ENCODE peak calls at places on chromosomes 3 and 15, in ten cellular contexts. P is DMS53; A is AG09309; I is naive thymus-derived CD8-positive, alpha-beta T cell; Y is activated CD4-positive, alpha-beta T cell treated with anti-CD3 and anti-CD28 coated beads, Interleukin-2, amount 50 U/mL, for 1 hour; C is NCI-H2081; D is GM10248; T is T-helper 2 cell; X is HCEC 1CT; V is ovary. J is an unnamed sample.
A peak's percentile ranks its signal among the peaks of the same experiment; 100 is the strongest.

GRCh38 chr15:29031502-29032228 is 145.9 kb downstream of the APBA2 start:
- DNase-seq in P (no peak), A (no peak), I (no peak), Y (no peak), C (no peak), D (no peak), T (no peak), X (no peak), V (no peak), J (no peak)

GRCh38 chr3:54909236-54909635 is 18.6 kb downstream of the LRTM1 start:
- DNase-seq in P (no peak), A (no peak), I (no peak), Y (no peak), C (no peak), D (no peak), T (no peak), X (no peak), V (no peak), J (no peak)

GRCh38 chr3:31240466-31240865 is 292.3 kb upstream of the STT3B start:
- DNase-seq in P (no peak), A (no peak), I (no peak), Y (no peak), C (no peak), D (no peak), T (no peak), X (no peak), V (no peak), J (no peak)

GRCh38 chr15:37087050-37087691 is 13.2 kb downstream of the MEIS2 start:
- DNase-seq in P (no peak), A (no peak), I (no peak), Y (no peak), C (no peak), D (no peak), T (no peak), X (no peak), V (no peak), J (no peak)

GRCh38 chr3:97975466-97975865 is 3.2 kb upstream of the RIOX2 start:
- DNase-seq in P (no peak), A (no peak), I (no peak), Y (no peak), C (no peak), D (no peak), T (no peak), X (peak; percentile 28), V (no peak), J (no peak)

GRCh38 chr15:78353093-78353492 is 12.9 kb downstream of the CRABP1 start:
- DNase-seq in P (peak; percentile 44), A (no peak), I (no peak), Y (no peak), C (no peak), D (no peak), T (no peak), X (peak; percentile 18), V (no peak), J (no peak)

GRCh38 chr15:61796056-61796455 is 264.2 kb downstream of the VPS13C start:
- DNase-seq in P (no peak), A (no peak), I (no peak), Y (no peak), C (no peak), D (no peak), T (no peak), X (peak; percentile 95), V (no peak), J (no peak)

GRCh38 chr3:71543371-71544016 is 40.0 kb downstream of the FOXP1 start:
- DNase-seq in P (no peak), A (no peak), I (no peak), Y (no peak), C (no peak), D (no peak), T (no peak), X (no peak), V (no peak), J (no peak)

GRCh38 chr3:30689202-30689641 is 82.8 kb downstream of the TGFBR2 start:
- DNase-seq in P (no peak), A (peak; percentile 37), I (no peak), Y (no peak), C (no peak), D (no peak), T (no peak), X (peak; percentile 56), V (no peak), J (no peak)

GRCh38 chr15:27701956-27702355 is 397.2 kb downstream of the OCA2 start:
- DNase-seq in P (no peak), A (no peak), I (no peak), Y (no peak), C (no peak), D (no peak), T (no peak), X (no peak), V (no peak), J (no peak)

GRCh38 chr3:57683286-57683685 is 9.6 kb downstream of the DENND6A start:
- DNase-seq in P (no peak), A (no peak), I (no peak), Y (no peak), C (no peak), D (no peak), T (no peak), X (no peak), V (no peak), J (no peak)

GRCh38 chr3:101259485-101260341 is 60.7 kb downstream of the IMPG2 start:
- DNase-seq in P (peak; percentile 80), A (no peak), I (no peak), Y (no peak), C (no peak), D (no peak), T (no peak), X (no peak), V (no peak), J (no peak)

GRCh38 chr15:31352911-31353811 is 26.5 kb downstream of the KLF13 start:
- DNase-seq in P (peak; percentile 40), A (peak; percentile 82), I (peak; percentile 75), Y (no peak), C (peak; percentile 26), D (peak; percentile 89), T (no peak), X (peak; percentile 77), V (peak; percentile 52), J (no peak)

GRCh38 chr3:178385280-178385952 is 150.8 kb upstream of the KCNMB2 start:
- DNase-seq in P (peak; percentile 51), A (no peak), I (no peak), Y (peak; percentile 2), C (peak; percentile 62), D (peak; percentile 25), T (no peak), X (peak; percentile 32), V (no peak), J (no peak)

GRCh38 chr3:85050806-85051205 is 92.0 kb downstream of the CADM2 start:
- DNase-seq in P (no peak), A (no peak), I (no peak), Y (no peak), C (no peak), D (no peak), T (no peak), X (no peak), V (no peak), J (no peak)

GRCh38 chr15:95497681-95498080 is 832.8 kb upstream of the NR2F2 start:
- DNase-seq in P (no peak), A (no peak), I (no peak), Y (no peak), C (no peak), D (no peak), T (no peak), X (no peak), V (no peak), J (no peak)

GRCh38 chr3:58519668-58520402 is 17.2 kb downstream of the ACOX2 start:
- DNase-seq in P (no peak), A (no peak), I (no peak), Y (no peak), C (no peak), D (no peak), T (no peak), X (no peak), V (no peak), J (no peak)

GRCh38 chr15:33360876-33361275 is 50.1 kb downstream of the RYR3 start:
- DNase-seq in P (no peak), A (no peak), I (no peak), Y (no peak), C (no peak), D (no peak), T (no peak), X (no peak), V (no peak), J (no peak)

GRCh38 chr3:132004571-132004970 is 30.2 kb downstream of the CPNE4 start:
- DNase-seq in P (no peak), A (peak; percentile 21), I (no peak), Y (no peak), C (no peak), D (no peak), T (no peak), X (peak; percentile 41), V (no peak), J (no peak)

GRCh38 chr3:49132437-49133225 is at the start of gene LAMB2:
- DNase-seq in P (peak; percentile 37), A (peak; percentile 58), I (no peak), Y (no peak), C (peak; percentile 29), D (no peak), T (no peak), X (peak; percentile 68), V (peak; percentile 77), J (no peak)

GRCh38 chr3:109187390-109187789 is 50.9 kb downstream of the C3orf85 start:
- DNase-seq in P (no peak), A (no peak), I (no peak), Y (no peak), C (no peak), D (no peak), T (no peak), X (no peak), V (no peak), J (no peak)

GRCh38 chr3:30299674-30300423 is 306.6 kb upstream of the TGFBR2 start:
- DNase-seq in P (peak; percentile 7), A (no peak), I (no peak), Y (no peak), C (no peak), D (no peak), T (no peak), X (no peak), V (no peak), J (no peak)

GRCh38 chr15:51726302-51727073 is 11.0 kb downstream of the LYSMD2 start:
- DNase-seq in P (peak; percentile 94), A (peak; percentile 38), I (no peak), Y (peak; percentile 31), C (no peak), D (peak; percentile 37), T (no peak), X (peak; percentile 92), V (peak; percentile 67), J (peak; percentile 46)

GRCh38 chr3:151412989-151413388 is 28.4 kb upstream of the P2RY12 start:
- DNase-seq in P (peak; percentile 1), A (no peak), I (no peak), Y (no peak), C (no peak), D (no peak), T (no peak), X (no peak), V (no peak), J (no peak)

GRCh38 chr3:112333002-112333385 is at the start of gene CD200:
- DNase-seq in P (peak; percentile 70), A (no peak), I (peak; percentile 9), Y (peak; percentile 39), C (peak; percentile 73), D (peak; percentile 55), T (peak; percentile 19), X (no peak), V (peak; percentile 75), J (no peak)

GRCh38 chr3:14565791-14566588 is 25.8 kb upstream of the GRIP2 start:
- DNase-seq in P (no peak), A (no peak), I (no peak), Y (no peak), C (no peak), D (no peak), T (no peak), X (no peak), V (no peak), J (no peak)

GRCh38 chr15:68682330-68682729 is 103.5 kb downstream of the CORO2B start:
- DNase-seq in P (no peak), A (no peak), I (no peak), Y (no peak), C (no peak), D (no peak), T (no peak), X (no peak), V (no peak), J (no peak)

GRCh38 chr3:189824629-189825312 is 193.6 kb downstream of the TP63 start:
- DNase-seq in P (no peak), A (peak; percentile 71), I (no peak), Y (no peak), C (no peak), D (no peak), T (no peak), X (peak; percentile 91), V (no peak), J (peak; percentile 77)